ENCODE peak calls at places on chromosomes 5 and 9, in seven cellular contexts. M is GM23338; Y is adrenal gland; C is myocyte; U is EH; S is effector CD8-positive, alpha-beta T cell; A is activated T-helper 1 cell treated with Interleukin-2 at 50 U/mL for 16 hours. N is an unnamed sample.

GRCh38 chr9:72863456-72864094 is 89.3 kb downstream of the ALDH1A1 start:
- DNase-seq in M (no peak), Y (no peak), C (no peak), U (peak; percentile 24), S (no peak), A (no peak), N (no peak)

GRCh38 chr9:2023042-2023441 is 7.9 kb downstream of the SMARCA2 start:
- DNase-seq in M (no peak), Y (no peak), C (no peak), U (no peak), S (no peak), A (no peak), N (no peak)

GRCh38 chr9:112331676-112331955 is 1.8 kb downstream of the PTBP3 start:
- DNase-seq in M (no peak), Y (no peak), C (no peak), U (no peak), S (no peak), A (no peak), N (no peak)

GRCh38 chr5:15936505-15937245 is 242.9 kb downstream of the MARCHF11 start:
- DNase-seq in M (no peak), Y (no peak), C (no peak), U (no peak), S (no peak), A (no peak), N (no peak)

GRCh38 chr5:137446611-137447010 is 52.5 kb downstream of the SPOCK1 start:
- DNase-seq in M (no peak), Y (no peak), C (no peak), U (no peak), S (no peak), A (no peak), N (no peak)

GRCh38 chr9:23736293-23736692 is 89.7 kb downstream of the ELAVL2 start:
- DNase-seq in M (peak; percentile 55), Y (no peak), C (no peak), U (no peak), S (no peak), A (no peak), N (no peak)

GRCh38 chr9:125883548-125883947 is 136.4 kb downstream of the PBX3 start:
- DNase-seq in M (no peak), Y (no peak), C (peak; percentile 62), U (no peak), S (no peak), A (no peak), N (no peak)

GRCh38 chr9:137789295-137789895 is 88.2 kb upstream of the CACNA1B start:
- DNase-seq in M (no peak), Y (no peak), C (no peak), U (no peak), S (no peak), A (no peak), N (no peak)

GRCh38 chr5:117999939-118000549 is 988.3 kb downstream of the DTWD2 start:
- DNase-seq in M (no peak), Y (no peak), C (peak; percentile 64), U (peak; percentile 56), S (no peak), A (no peak), N (no peak)

GRCh38 chr5:3139596-3139995 is 388.1 kb upstream of the IRX2 start:
- DNase-seq in M (no peak), Y (no peak), C (no peak), U (no peak), S (no peak), A (no peak), N (no peak)

GRCh38 chr5:17132444-17133083 is 84.9 kb upstream of the BASP1 start:
- DNase-seq in M (peak; percentile 69), Y (no peak), C (peak; percentile 64), U (peak; percentile 58), S (no peak), A (no peak), N (no peak)

GRCh38 chr5:150609843-150610584 is 30.4 kb upstream of the SYNPO start:
- DNase-seq in M (no peak), Y (no peak), C (peak; percentile 97), U (no peak), S (no peak), A (no peak), N (no peak)

GRCh38 chr9:89661956-89662717 is 57.3 kb downstream of the GADD45G start:
- DNase-seq in M (peak; percentile 94), Y (peak; percentile 100), C (peak; percentile 77), U (peak; percentile 88), S (no peak), A (no peak), N (no peak)

GRCh38 chr5:58484505-58484904 is 6.7 kb upstream of the GAPT start:
- DNase-seq in M (no peak), Y (no peak), C (no peak), U (no peak), S (no peak), A (no peak), N (no peak)

GRCh38 chr5:14880688-14881087 is 9.1 kb upstream of the ANKH start:
- DNase-seq in M (no peak), Y (no peak), C (no peak), U (peak; percentile 51), S (no peak), A (no peak), N (no peak)

GRCh38 chr9:116342941-116343340 is 189.3 kb downstream of the PAPPA start:
- DNase-seq in M (no peak), Y (no peak), C (no peak), U (no peak), S (no peak), A (no peak), N (no peak)

GRCh38 chr9:121711281-121711680 is 59.8 kb downstream of the DAB2IP start:
- DNase-seq in M (no peak), Y (no peak), C (no peak), U (no peak), S (no peak), A (no peak), N (no peak)

GRCh38 chr9:117412841-117413240 is 2.0 kb downstream of the ASTN2 start:
- DNase-seq in M (peak; percentile 42), Y (no peak), C (no peak), U (no peak), S (no peak), A (no peak), N (no peak)

GRCh38 chr5:126508962-126509279 is 85.7 kb downstream of the GRAMD2B start:
- DNase-seq in M (no peak), Y (peak; percentile 41), C (peak; percentile 22), U (peak; percentile 65), S (no peak), A (no peak), N (no peak)

GRCh38 chr9:136436055-136436634 is 3.5 kb downstream of the INPP5E start:
- DNase-seq in M (no peak), Y (no peak), C (peak; percentile 60), U (no peak), S (no peak), A (no peak), N (no peak)

GRCh38 chr9:113648048-113648447 is 184.5 kb downstream of the RGS3 start:
- DNase-seq in M (no peak), Y (peak; percentile 14), C (no peak), U (no peak), S (no peak), A (no peak), N (no peak)

GRCh38 chr9:135409286-135410200 is 70.0 kb upstream of the PPP1R26 start:
- DNase-seq in M (no peak), Y (no peak), C (no peak), U (no peak), S (no peak), A (no peak), N (no peak)

GRCh38 chr5:42001673-42002072 is 76.6 kb downstream of the FBXO4 start:
- DNase-seq in M (peak; percentile 24), Y (no peak), C (no peak), U (no peak), S (no peak), A (no peak), N (no peak)

GRCh38 chr9:80699551-80699998 is 989.8 kb downstream of the TLE1 start:
- DNase-seq in M (peak; percentile 6), Y (no peak), C (peak; percentile 50), U (no peak), S (no peak), A (no peak), N (no peak)

GRCh38 chr9:107397076-107398049 is 92.2 kb downstream of the KLF4 start:
- DNase-seq in M (no peak), Y (no peak), C (peak; percentile 45), U (no peak), S (no peak), A (no peak), N (no peak)

GRCh38 chr5:135094339-135095051 is 60.5 kb upstream of the PITX1 start:
- DNase-seq in M (no peak), Y (no peak), C (no peak), U (peak; percentile 15), S (no peak), A (no peak), N (no peak)

GRCh38 chr5:82159014-82159413 is 119.1 kb downstream of the RPS23 start:
- DNase-seq in M (no peak), Y (no peak), C (peak; percentile 61), U (peak; percentile 88), S (no peak), A (no peak), N (no peak)

GRCh38 chr5:142881727-142882126 is 111.5 kb downstream of the ARHGAP26 start:
- DNase-seq in M (peak; percentile 86), Y (no peak), C (peak; percentile 30), U (no peak), S (no peak), A (no peak), N (no peak)

GRCh38 chr5:171269717-171270116 is 39.3 kb upstream of the TLX3 start:
- DNase-seq in M (no peak), Y (no peak), C (no peak), U (peak; percentile 82), S (no peak), A (no peak), N (no peak)

GRCh38 chr9:116806075-116806474 is 119.0 kb downstream of the TRIM32 start:
- DNase-seq in M (peak; percentile 83), Y (no peak), C (peak; percentile 61), U (peak; percentile 33), S (no peak), A (no peak), N (no peak)

GRCh38 chr9:27945386-27945785 is 372.1 kb upstream of the C9orf72 start:
- DNase-seq in M (no peak), Y (no peak), C (peak; percentile 47), U (no peak), S (no peak), A (no peak), N (no peak)

GRCh38 chr9:98950262-98950661 is 6.6 kb downstream of the COL15A1 start:
- DNase-seq in M (no peak), Y (no peak), C (no peak), U (no peak), S (no peak), A (no peak), N (no peak)

GRCh38 chr9:95627802-95628201 is 111.0 kb upstream of the PTCH1 start:
- DNase-seq in M (no peak), Y (no peak), C (no peak), U (no peak), S (no peak), A (no peak), N (no peak)

GRCh38 chr5:157323107-157323706 is 57.3 kb downstream of the CYFIP2 start:
- DNase-seq in M (peak; percentile 60), Y (no peak), C (no peak), U (no peak), S (no peak), A (no peak), N (no peak)

GRCh38 chr9:5460157-5460556 is 9.8 kb downstream of the CD274 start:
- DNase-seq in M (no peak), Y (no peak), C (no peak), U (no peak), S (no peak), A (no peak), N (no peak)

GRCh38 chr5:101611039-101611438 is 685.0 kb downstream of the SLCO4C1 start:
- DNase-seq in M (no peak), Y (no peak), C (no peak), U (no peak), S (no peak), A (no peak), N (no peak)

GRCh38 chr9:136721339-136722092 is 9.1 kb downstream of the DIPK1B start:
- DNase-seq in M (no peak), Y (peak; percentile 51), C (peak; percentile 55), U (peak; percentile 81), S (no peak), A (no peak), N (no peak)

GRCh38 chr5:41843456-41844112 is 26.6 kb downstream of the OXCT1 start:
- DNase-seq in M (peak; percentile 78), Y (peak; percentile 27), C (peak; percentile 76), U (peak; percentile 71), S (no peak), A (no peak), N (no peak)